ENCODE peak calls at places on chromosome 10, in ten cellular contexts. Q, K, W, H, F, T, J, R, D and Y are unnamed samples.

GRCh38 chr10:76576276-76576962 is 1061.2 kb downstream of the KCNMA1 start:
- DNase-seq in Q (no peak), K (no peak), W (no peak), H (no peak), F (peak), T (no peak), J (no peak), R (no peak), D (peak), Y (peak)

GRCh38 chr10:110845756-110846620 is 25.7 kb upstream of the PDCD4 start:
- DNase-seq in Q (no peak), K (no peak), W (no peak), H (no peak), F (no peak), T (no peak), J (no peak), R (no peak), D (no peak), Y (no peak)

GRCh38 chr10:92756233-92757065 is 66.7 kb downstream of the HHEX start:
- DNase-seq in Q (peak), K (no peak), W (no peak), H (peak), F (no peak), T (no peak), J (no peak), R (no peak), D (no peak), Y (no peak)

GRCh38 chr10:32366111-32366510 is 19.2 kb upstream of the EPC1 start:
- DNase-seq in Q (no peak), K (no peak), W (no peak), H (no peak), F (no peak), T (no peak), J (no peak), R (no peak), D (no peak), Y (no peak)

GRCh38 chr10:126949161-126949503 is 43.9 kb downstream of the DOCK1 start:
- DNase-seq in Q (no peak), K (no peak), W (no peak), H (no peak), F (no peak), T (no peak), J (no peak), R (no peak), D (no peak), Y (no peak)

GRCh38 chr10:132361581-132362101 is 29.6 kb downstream of the LRRC27 start:
- DNase-seq in Q (no peak), K (no peak), W (no peak), H (no peak), F (no peak), T (no peak), J (no peak), R (no peak), D (no peak), Y (no peak)

GRCh38 chr10:22849077-22849810 is 78.6 kb upstream of the ARMC3 start:
- DNase-seq in Q (no peak), K (no peak), W (peak), H (peak), F (peak), T (no peak), J (no peak), R (no peak), D (peak), Y (no peak)

GRCh38 chr10:124955243-124955642 is 13.3 kb downstream of the ZRANB1 start:
- DNase-seq in Q (no peak), K (no peak), W (no peak), H (no peak), F (no peak), T (no peak), J (no peak), R (no peak), D (peak), Y (no peak)

GRCh38 chr10:113362645-113363091 is 190.2 kb upstream of the HABP2 start:
- DNase-seq in Q (no peak), K (no peak), W (peak), H (no peak), F (peak), T (no peak), J (no peak), R (no peak), D (no peak), Y (peak)

GRCh38 chr10:17273403-17273802 is 45.4 kb downstream of the VIM start:
- DNase-seq in Q (no peak), K (no peak), W (no peak), H (peak), F (peak), T (no peak), J (no peak), R (no peak), D (peak), Y (no peak)

GRCh38 chr10:32189400-32190084 is 133.3 kb upstream of the KIF5B start:
- DNase-seq in Q (no peak), K (no peak), W (no peak), H (peak), F (peak), T (no peak), J (no peak), R (no peak), D (peak), Y (no peak)